ENCODE peak calls at places on chromosome 14, in five cellular contexts. N is MCF 10A, Z is neural progenitor cell, F is cardiac muscle cell, A is activated B cell treated with CpG ODN at 0.5 μM for 24 hours. E is an unnamed sample.

GRCh38 chr14:69360438-69361108 is 37.5 kb downstream of the ERH start:
- DNase-seq in N (no peak), Z (no peak), F (no peak), A (peak), E (no peak)

GRCh38 chr14:80867091-80867490 is 74.4 kb downstream of the CEP128 start:
- DNase-seq in N (no peak), Z (no peak), F (no peak), A (no peak), E (no peak)

GRCh38 chr14:100585448-100586152 is 1.6 kb downstream of the BEGAIN start:
- DNase-seq in N (no peak), Z (no peak), F (no peak), A (no peak), E (no peak)

GRCh38 chr14:95562892-95563685 is 28.2 kb downstream of the GLRX5 start:
- DNase-seq in N (peak), Z (no peak), F (peak), A (no peak), E (no peak)

GRCh38 chr14:31059152-31059924 is 33.2 kb upstream of the STRN3 start:
- DNase-seq in N (peak), Z (peak), F (peak), A (no peak), E (no peak)

GRCh38 chr14:65025818-65026217 is 39.1 kb downstream of the FNTB start:
- DNase-seq in N (no peak), Z (no peak), F (no peak), A (no peak), E (no peak)

GRCh38 chr14:31277085-31277484 is 69.5 kb upstream of the HECTD1 start:
- DNase-seq in N (no peak), Z (no peak), F (no peak), A (no peak), E (no peak)

GRCh38 chr14:100871234-100872186 is 32.0 kb downstream of the RTL1 start:
- DNase-seq in N (peak), Z (no peak), F (no peak), A (no peak), E (no peak)

GRCh38 chr14:68937790-68938514 is 41.1 kb downstream of the ACTN1 start:
- DNase-seq in N (no peak), Z (peak), F (no peak), A (no peak), E (no peak)

GRCh38 chr14:91649930-91650329 is 82.0 kb downstream of the CATSPERB start:
- DNase-seq in N (peak), Z (peak), F (peak), A (no peak), E (peak)

GRCh38 chr14:103165323-103165722 is 42.1 kb downstream of the TNFAIP2 start:
- DNase-seq in N (no peak), Z (no peak), F (no peak), A (no peak), E (no peak)

GRCh38 chr14:50417853-50418252 is 21.2 kb upstream of the CDKL1 start:
- DNase-seq in N (no peak), Z (no peak), F (peak), A (no peak), E (no peak)

GRCh38 chr14:92986254-92987147 is 63.6 kb downstream of the CHGA start:
- DNase-seq in N (peak), Z (no peak), F (peak), A (no peak), E (no peak)

GRCh38 chr14:65709576-65709975 is 297.0 kb downstream of the FUT8 start:
- DNase-seq in N (no peak), Z (no peak), F (peak), A (no peak), E (no peak)

GRCh38 chr14:23335623-23336022 is 14.4 kb downstream of the PABPN1 start:
- DNase-seq in N (no peak), Z (no peak), F (no peak), A (no peak), E (no peak)

GRCh38 chr14:79476133-79476532 is 735.2 kb downstream of the DIO2 start:
- DNase-seq in N (no peak), Z (no peak), F (no peak), A (no peak), E (no peak)

GRCh38 chr14:101593411-101594181 is 32.3 kb downstream of the DIO3 start:
- DNase-seq in N (peak), Z (no peak), F (no peak), A (no peak), E (no peak)

GRCh38 chr14:50624447-50624846 is 43.7 kb downstream of the SAV1 start:
- DNase-seq in N (no peak), Z (no peak), F (no peak), A (no peak), E (no peak)

GRCh38 chr14:51302319-51303030 is 62.4 kb downstream of the TMX1 start:
- DNase-seq in N (peak), Z (no peak), F (peak), A (no peak), E (no peak)

GRCh38 chr14:101862177-101862576 is 100.7 kb downstream of the PPP2R5C start:
- DNase-seq in N (no peak), Z (no peak), F (peak), A (no peak), E (no peak)

GRCh38 chr14:79510659-79511058 is 700.6 kb downstream of the DIO2 start:
- DNase-seq in N (no peak), Z (no peak), F (peak), A (no peak), E (no peak)

GRCh38 chr14:97219356-97220017 is 422.3 kb downstream of the VRK1 start:
- DNase-seq in N (no peak), Z (no peak), F (no peak), A (no peak), E (peak)

GRCh38 chr14:65689070-65689469 is 276.5 kb downstream of the FUT8 start:
- DNase-seq in N (no peak), Z (no peak), F (no peak), A (no peak), E (no peak)

GRCh38 chr14:100608586-100609330 is 21.5 kb upstream of the BEGAIN start:
- DNase-seq in N (no peak), Z (no peak), F (no peak), A (no peak), E (no peak)

GRCh38 chr14:101590616-101591015 is 29.3 kb downstream of the DIO3 start:
- DNase-seq in N (no peak), Z (no peak), F (no peak), A (no peak), E (no peak)

GRCh38 chr14:50347521-50347920 is 35.4 kb downstream of the DMAC2L start:
- DNase-seq in N (peak), Z (no peak), F (peak), A (no peak), E (no peak)

GRCh38 chr14:22276913-22277816 is 311.9 kb downstream of the DAD1 start:
- DNase-seq in N (peak), Z (peak), F (peak), A (no peak), E (no peak)

GRCh38 chr14:76720382-76720813 is 40.9 kb upstream of the VASH1 start:
- DNase-seq in N (peak), Z (peak), F (peak), A (no peak), E (peak)

GRCh38 chr14:54672688-54673087 is 105.8 kb downstream of the SAMD4A start:
- DNase-seq in N (no peak), Z (no peak), F (no peak), A (no peak), E (no peak)

GRCh38 chr14:90970167-90970600 is 90.3 kb downstream of the RPS6KA5 start:
- DNase-seq in N (no peak), Z (no peak), F (peak), A (no peak), E (no peak)

GRCh38 chr14:53192023-53192422 is 38.9 kb upstream of the DDHD1 start:
- DNase-seq in N (no peak), Z (no peak), F (peak), A (no peak), E (no peak)

GRCh38 chr14:27553820-27554219 is 956.0 kb upstream of the NOVA1 start:
- DNase-seq in N (peak), Z (peak), F (peak), A (no peak), E (no peak)

GRCh38 chr14:23284654-23285529 is 1.0 kb downstream of the HOMEZ start:
- DNase-seq in N (peak), Z (no peak), F (peak), A (no peak), E (no peak)

GRCh38 chr14:38158468-38158867 is 49.2 kb upstream of the SSTR1 start:
- DNase-seq in N (no peak), Z (no peak), F (no peak), A (no peak), E (no peak)

GRCh38 chr14:92513966-92514843 is 624 bp downstream of the RIN3 start:
- DNase-seq in N (peak), Z (peak), F (peak), A (no peak), E (peak)

GRCh38 chr14:67736771-67737170 is 35.1 kb downstream of the RDH12 start:
- DNase-seq in N (no peak), Z (no peak), F (no peak), A (no peak), E (no peak)

GRCh38 chr14:33567003-33567735 is 383.7 kb downstream of the EGLN3 start:
- DNase-seq in N (peak), Z (no peak), F (no peak), A (no peak), E (no peak)

GRCh38 chr14:68363841-68364711 is 428.8 kb downstream of the ZFP36L1 start:
- DNase-seq in N (no peak), Z (peak), F (peak), A (no peak), E (peak)

GRCh38 chr14:47278233-47278842 is 397.1 kb downstream of the MDGA2 start:
- DNase-seq in N (peak), Z (peak), F (peak), A (no peak), E (peak)

GRCh38 chr14:104795468-104795780 is at the start of gene AKT1:
- DNase-seq in N (no peak), Z (peak), F (no peak), A (no peak), E (no peak)

GRCh38 chr14:104795781-104796681 is 483 bp upstream of the AKT1 start:
- DNase-seq in N (peak), Z (no peak), F (peak), A (peak), E (peak)

GRCh38 chr14:104794099-104794498 is 1.4 kb downstream of the AKT1 start:
- DNase-seq in N (peak), Z (peak), F (peak), A (no peak), E (no peak)

GRCh38 chr14:104793703-104793959 is 1.9 kb downstream of the AKT1 start:
- DNase-seq in N (no peak), Z (no peak), F (no peak), A (no peak), E (no peak)

DNA sequence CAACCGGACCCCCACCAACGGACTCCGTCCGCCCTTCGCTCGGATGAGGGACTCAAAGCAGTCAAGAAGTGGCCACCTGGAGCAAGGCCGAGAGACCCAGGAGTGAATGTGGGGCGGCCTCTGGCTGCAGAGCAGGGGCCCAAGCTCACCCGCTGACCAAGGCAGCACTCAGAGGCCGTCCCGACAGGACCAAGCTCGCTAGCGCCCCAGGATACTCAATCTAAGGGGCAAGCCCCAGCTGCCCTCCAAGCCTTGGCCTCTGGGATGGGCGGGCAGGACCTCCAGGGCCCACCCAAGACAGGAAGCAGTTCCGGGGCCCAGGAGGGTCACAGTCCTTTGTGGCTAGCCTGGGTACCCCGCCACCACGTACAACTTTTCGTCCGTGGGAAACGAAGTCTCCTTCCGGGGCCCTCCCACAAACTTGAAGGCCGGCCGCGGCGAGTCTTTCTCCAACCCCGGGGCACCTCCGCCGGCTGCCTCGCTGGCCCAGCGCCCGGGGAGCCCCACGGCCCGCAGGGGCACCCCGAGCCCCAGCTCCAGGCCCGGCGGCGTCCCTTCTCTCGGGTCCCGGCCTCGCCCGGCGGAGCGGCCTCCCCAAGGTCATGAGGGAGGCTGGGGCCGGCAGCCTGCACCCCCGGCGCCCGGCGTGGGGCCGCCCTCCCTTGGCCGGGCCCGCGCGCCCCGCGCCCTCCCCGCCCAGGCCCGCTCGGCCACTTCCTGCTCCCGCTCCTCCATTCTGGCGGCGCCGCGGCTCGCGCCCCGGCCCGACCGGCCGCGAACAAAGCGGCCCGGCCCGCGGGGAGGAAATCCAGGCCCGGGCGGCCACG is 694 bp downstream of the AKT1 start:
- DNase-seq in N (peak), Z (peak), F (peak), A (peak), E (no peak)
- TF ChIP-seq CTCF in N (no peak), Z (no peak), F (peak), A (no peak), E (no peak)

DNA sequence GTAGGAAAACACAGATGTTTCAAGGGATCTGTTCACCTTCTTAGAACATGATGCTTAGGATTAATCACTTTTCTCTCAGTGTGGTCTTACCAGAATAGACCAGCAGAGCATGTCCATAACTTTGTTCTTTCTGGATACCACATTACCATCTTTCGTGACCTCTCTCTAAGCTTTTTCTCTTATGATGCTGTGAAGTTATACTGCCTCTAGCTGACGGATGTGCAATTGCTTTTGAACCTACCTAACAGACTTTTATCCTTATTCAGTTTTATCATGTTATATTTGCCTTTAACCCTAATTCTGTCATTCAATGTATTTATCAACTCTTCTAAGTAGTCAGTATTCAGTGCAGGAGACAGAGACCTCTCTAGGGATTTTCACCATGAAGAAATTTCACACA is 246.7 kb downstream of the DACT1 start:
- DNase-seq in N (no peak), Z (no peak), F (no peak), A (no peak), E (no peak)
- TF ChIP-seq CTCF in N (no peak), Z (peak), F (no peak), A (no peak), E (peak)

GRCh38 chr14:74244115-74244514 is 4.9 kb downstream of the VSX2 start:
- DNase-seq in N (no peak), Z (peak), F (no peak), A (no peak), E (no peak)
- TF ChIP-seq CTCF in N (no peak), Z (peak), F (no peak), A (no peak), E (no peak)

GRCh38 chr14:60328588-60328987 is 79.6 kb downstream of the PPM1A start:
- DNase-seq in N (no peak), Z (peak), F (no peak), A (no peak), E (no peak)
- TF ChIP-seq CTCF in N (no peak), Z (peak), F (no peak), A (no peak), E (peak)